ENCODE peak calls at places on chromosomes 5 and 9, in eight cellular contexts. L, H, W, M, K, O, N and A are unnamed samples.

GRCh38 chr5:65332591-65332990 is 149.1 kb downstream of the ADAMTS6 start:
- DNase-seq in L (no peak), H (no peak), W (no peak), M (no peak), K (no peak), O (no peak), N (no peak), A (no peak)

GRCh38 chr9:78437721-78438610 is 141.0 kb downstream of the PSAT1 start:
- DNase-seq in L (no peak), H (no peak), W (no peak), M (no peak), K (no peak), O (no peak), N (no peak), A (no peak)

GRCh38 chr9:105309531-105309931 is 65.1 kb downstream of the SLC44A1 start:
- DNase-seq in L (no peak), H (no peak), W (no peak), M (no peak), K (no peak), O (no peak), N (no peak), A (no peak)

GRCh38 chr5:178117911-178118310 is 4.6 kb downstream of the N4BP3 start:
- DNase-seq in L (no peak), H (peak), W (no peak), M (no peak), K (no peak), O (no peak), N (no peak), A (no peak)

GRCh38 chr5:89480406-89481007 is 597.5 kb upstream of the MEF2C start:
- DNase-seq in L (no peak), H (no peak), W (no peak), M (no peak), K (no peak), O (no peak), N (no peak), A (no peak)

GRCh38 chr9:8863064-8863463 is 1063.5 kb upstream of the DMAC1 start:
- DNase-seq in L (no peak), H (no peak), W (no peak), M (no peak), K (no peak), O (no peak), N (no peak), A (no peak)

GRCh38 chr5:34774139-34774538 is 64.8 kb upstream of the TTC23L start:
- DNase-seq in L (no peak), H (no peak), W (no peak), M (no peak), K (no peak), O (no peak), N (no peak), A (no peak)

GRCh38 chr5:96641368-96641767 is 20.8 kb upstream of the CAST start:
- DNase-seq in L (no peak), H (no peak), W (no peak), M (no peak), K (no peak), O (no peak), N (no peak), A (no peak)